ENCODE peak calls at places on chromosomes 4 and X, in eight cellular contexts. I is PC-3, Y is pancreas, W is cardiac muscle cell, S is lung, T is right lobe of liver, J is OCI-LY7, E is fibroblast of lung. R is an unnamed sample.
A peak's percentile ranks its signal among the peaks of the same experiment; 100 is the strongest.

GRCh38 chrX:140057001-140057411 is 91.7 kb upstream of the CXorf66 start:
- DNase-seq in W (peak; percentile 78), E (peak; percentile 55), T (peak; percentile 77), J (peak; percentile 56), I (peak; percentile 83), S (peak; percentile 72), Y (peak; percentile 80), R (peak; percentile 51)

GRCh38 chr4:123848615-123849014 is 452.0 kb downstream of the SPRY1 start:
- DNase-seq in S (no peak), E (no peak), T (no peak), W (peak; percentile 45), J (no peak), I (no peak), Y (no peak), R (no peak)

GRCh38 chr4:749771-750666 is 44.4 kb downstream of the PCGF3 start:
- DNase-seq in I (no peak), E (peak; percentile 72), W (peak; percentile 74), S (no peak), J (no peak), T (peak; percentile 63), Y (peak; percentile 22), R (peak; percentile 48)

GRCh38 chr4:40967550-40967949 is 217.8 kb downstream of the NSUN7 start:
- DNase-seq in J (no peak), S (no peak), E (no peak), Y (no peak), W (no peak), I (no peak), T (no peak), R (no peak)

GRCh38 chr4:136680271-136680670 is 852.0 kb downstream of the PCDH18 start:
- DNase-seq in E (no peak), S (no peak), I (peak; percentile 7), W (no peak), T (no peak), Y (no peak), J (no peak), R (no peak)

GRCh38 chrX:118739577-118739976 is 12.2 kb downstream of the IL13RA1 start:
- DNase-seq in W (no peak), S (no peak), I (no peak), T (no peak), E (no peak), J (no peak), Y (no peak), R (no peak)

GRCh38 chrX:108396188-108396885 is 41.9 kb downstream of the COL4A6 start:
- DNase-seq in J (no peak), T (no peak), I (peak; percentile 68), S (no peak), W (no peak), Y (no peak), E (peak; percentile 43), R (no peak)

GRCh38 chr4:88158360-88159136 is at the start of gene ABCG2:
- DNase-seq in S (no peak), W (peak; percentile 49), J (no peak), T (peak; percentile 84), E (peak; percentile 72), Y (peak; percentile 54), I (no peak), R (peak; percentile 18)

GRCh38 chr4:3213661-3214250 is 35.2 kb upstream of the MSANTD1 start:
- DNase-seq in E (no peak), S (no peak), Y (no peak), W (no peak), I (no peak), T (no peak), J (no peak), R (no peak)

GRCh38 chr4:105956566-105956965 is 61.3 kb downstream of the NPNT start:
- DNase-seq in S (no peak), E (no peak), T (no peak), J (no peak), W (no peak), Y (no peak), I (no peak), R (peak; percentile 16)

GRCh38 chrX:6456196-6456595 is 78.7 kb downstream of the VCX3A start:
- DNase-seq in T (no peak), I (no peak), J (no peak), Y (no peak), W (no peak), S (no peak), E (no peak), R (no peak)

GRCh38 chrX:38215141-38215540 is 5.5 kb downstream of the SRPX start:
- DNase-seq in T (no peak), W (peak; percentile 57), I (peak; percentile 55), E (peak; percentile 90), Y (no peak), S (no peak), J (no peak), R (no peak)

GRCh38 chrX:123745511-123745910 is 12.7 kb upstream of the THOC2 start:
- DNase-seq in E (peak; percentile 6), T (no peak), S (no peak), J (no peak), W (no peak), Y (no peak), I (no peak), R (no peak)

GRCh38 chr4:164109517-164109916 is 615.0 kb downstream of the TMA16 start:
- DNase-seq in I (no peak), T (no peak), J (no peak), Y (no peak), E (peak; percentile 72), S (no peak), W (no peak), R (no peak)

GRCh38 chrX:66015152-66015827 is 24.6 kb downstream of the VSIG4 start:
- DNase-seq in J (peak; percentile 80), E (no peak), Y (no peak), T (peak; percentile 55), I (no peak), W (peak; percentile 18), S (no peak), R (no peak)

GRCh38 chr4:972651-973424 is 531 bp downstream of the DGKQ start:
- DNase-seq in S (no peak), I (peak; percentile 13), W (peak; percentile 19), J (peak; percentile 64), T (no peak), E (no peak), Y (peak; percentile 87), R (no peak)

GRCh38 chr4:3200423-3201090 is 48.4 kb upstream of the MSANTD1 start:
- DNase-seq in T (no peak), I (no peak), J (no peak), W (no peak), S (no peak), E (no peak), Y (no peak), R (no peak)

GRCh38 chrX:53153581-53153980 is 59.6 kb downstream of the KANTR start:
- DNase-seq in I (no peak), E (no peak), T (no peak), J (no peak), W (no peak), Y (no peak), S (no peak), R (no peak)

GRCh38 chr4:133802741-133803140 is 398.8 kb downstream of the PABPC4L start:
- DNase-seq in J (no peak), S (no peak), Y (no peak), I (peak; percentile 59), T (no peak), E (peak; percentile 65), W (peak; percentile 50), R (peak; percentile 26)

GRCh38 chrX:56802921-56803848 is 74.1 kb downstream of the NBDY start:
- DNase-seq in T (peak; percentile 87), I (peak; percentile 73), W (peak; percentile 72), Y (peak; percentile 85), S (peak; percentile 81), J (no peak), E (peak; percentile 62), R (peak; percentile 55)
- TF ChIP-seq CTCF in T (peak; percentile 70), I (peak; percentile 75), W (peak; percentile 50), Y (peak; percentile 43), S (peak; percentile 66), J (no peak), E (peak; percentile 49), R (peak; percentile 69)

GRCh38 chr4:83029688-83030087 is 5.3 kb upstream of the COPS4 start:
- DNase-seq in Y (no peak), W (no peak), I (no peak), T (no peak), J (no peak), S (no peak), E (no peak), R (no peak)

GRCh38 chr4:83036991-83037390 is 2.0 kb downstream of the COPS4 start:
- DNase-seq in Y (no peak), J (peak; percentile 84), S (no peak), I (no peak), E (no peak), T (no peak), W (no peak), R (no peak)

GRCh38 chr4:83028976-83029375 is 6.0 kb upstream of the COPS4 start:
- DNase-seq in T (no peak), E (no peak), I (no peak), S (no peak), J (no peak), Y (no peak), W (no peak), R (no peak)

GRCh38 chr4:83040269-83040668 is 5.3 kb downstream of the COPS4 start:
- DNase-seq in T (no peak), J (no peak), E (no peak), W (no peak), S (no peak), I (no peak), Y (no peak), R (no peak)

DNA sequence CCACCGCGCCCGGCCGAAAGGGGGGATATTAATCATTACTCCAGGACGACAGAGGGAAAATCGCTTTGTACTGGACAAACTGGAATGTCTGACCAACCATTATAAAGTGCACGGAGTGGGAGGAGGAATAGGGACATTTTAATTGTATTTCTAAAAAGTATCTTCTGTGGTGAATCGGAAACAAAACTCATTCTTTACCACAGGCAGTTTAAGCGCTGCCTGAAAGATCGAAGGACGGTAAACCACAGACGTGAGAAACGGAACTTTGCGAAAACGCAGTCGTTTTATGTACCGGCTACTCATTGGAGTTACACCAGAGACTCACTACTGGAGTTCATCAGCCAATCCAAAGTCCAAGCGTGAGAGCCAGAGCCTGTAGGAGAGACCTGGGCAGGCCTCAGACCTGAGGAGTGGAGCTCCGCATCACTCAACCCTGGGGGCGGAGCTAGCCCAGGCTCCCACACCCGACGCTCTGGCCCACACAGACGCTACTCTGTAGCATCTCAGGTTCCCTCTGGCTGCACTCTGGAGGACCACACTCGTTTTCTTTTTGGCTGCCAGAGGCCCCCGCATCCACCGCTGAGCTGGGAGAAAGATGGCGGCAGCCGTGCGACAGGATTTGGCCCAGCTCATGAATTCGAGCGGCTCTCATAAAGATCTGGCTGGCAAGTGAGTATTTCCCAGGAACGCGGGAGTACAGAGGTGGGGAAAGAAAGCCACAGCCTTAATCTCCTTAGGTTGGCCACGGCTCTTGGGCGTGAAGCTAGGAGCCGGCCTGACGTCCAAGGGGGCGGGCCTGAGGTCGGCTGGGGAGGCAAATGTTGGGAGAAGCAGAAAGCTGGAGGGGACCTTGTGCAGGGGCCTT is at the start of gene COPS4:
- DNase-seq in J (peak; percentile 100), E (peak; percentile 100), Y (peak; percentile 94), S (peak; percentile 97), T (peak; percentile 98), W (peak; percentile 100), I (peak; percentile 98), R (peak; percentile 100)
- H3K27ac ChIP-seq in J (peak within 1 kb of the TSS; percentile 78), E (peak within 1 kb of the TSS; percentile 90), Y (peak within 1 kb of the TSS; percentile 83), S (peak within 1 kb of the TSS; percentile 93), T (peak within 1 kb of the TSS; percentile 88), W (peak within 1 kb of the TSS; percentile 94), I (peak within 1 kb of the TSS; percentile 82), R (peak within 1 kb of the TSS; percentile 91)

GRCh38 chr4:125317526-125317880 is 2.7 kb downstream of the FAT4 start:
- DNase-seq in Y (no peak), J (no peak), E (peak; percentile 55), W (peak; percentile 62), T (no peak), I (no peak), S (no peak), R (peak; percentile 50)
- H3K4me3 ChIP-seq in Y (peak overlapping the region; percentile 83), J (no peak overlapping the region), E (peak overlapping the region; percentile 91), W (peak overlapping the region; percentile 90), T (peak overlapping the region; percentile 70), I (no peak overlapping the region), S (peak overlapping the region; percentile 77), R (peak overlapping the region; percentile 91)

GRCh38 chr4:92183825-92184224 is 119.9 kb upstream of the GRID2 start:
- DNase-seq in S (no peak), W (no peak), J (no peak), Y (no peak), E (no peak), I (no peak), T (no peak), R (no peak)
- TF ChIP-seq CTCF in S (no peak), W (no peak), J (no peak), Y (no peak), E (no peak), I (no peak), T (no peak), R (no peak)

R was measured in brain microvascular endothelial cell.